ENCODE peak calls at places on chromosome 6, in four cellular contexts. S is Calu3, X is hypothalamus, Q is iPS-NIHi11. P is an unnamed sample.

GRCh38 chr6:70847091-70847490 is 109.8 kb downstream of the B3GAT2 start:
- DNase-seq in S (no peak), X (no peak), Q (no peak), P (no peak)

GRCh38 chr6:2630362-2630761 is 120.4 kb downstream of the MYLK4 start:
- DNase-seq in X (no peak), Q (no peak), S (peak), P (peak)

GRCh38 chr6:26296857-26297648 is 67.9 kb upstream of the BTN3A2 start:
- DNase-seq in S (no peak), X (no peak), Q (no peak), P (peak)

GRCh38 chr6:142763205-142763604 is 181.8 kb downstream of the HIVEP2 start:
- DNase-seq in X (no peak), S (no peak), Q (no peak), P (no peak)

GRCh38 chr6:3518356-3518841 is 61.5 kb upstream of the SLC22A23 start:
- DNase-seq in X (no peak), S (peak), Q (no peak), P (peak)

GRCh38 chr6:157045831-157046454 is 268.8 kb downstream of the ARID1B start:
- DNase-seq in Q (peak), S (peak), X (no peak), P (peak)

GRCh38 chr6:44681782-44682181 is 294.3 kb downstream of the CDC5L start:
- DNase-seq in X (no peak), Q (no peak), S (peak), P (no peak)

GRCh38 chr6:151808331-151809241 is 1.1 kb downstream of the ESR1 start:
- DNase-seq in S (peak), Q (peak), X (no peak), P (no peak)

GRCh38 chr6:156562636-156563035 is 214.5 kb upstream of the ARID1B start:
- DNase-seq in S (no peak), Q (no peak), X (no peak), P (no peak)

GRCh38 chr6:165854061-165854862 is 191.2 kb upstream of the PDE10A start:
- DNase-seq in S (no peak), Q (peak), X (no peak), P (no peak)

GRCh38 chr6:157017861-157018260 is 240.7 kb downstream of the ARID1B start:
- DNase-seq in X (no peak), S (no peak), Q (no peak), P (peak)

GRCh38 chr6:144931172-144932035 is 646.3 kb downstream of the UTRN start:
- DNase-seq in S (peak), X (no peak), Q (peak), P (peak)

GRCh38 chr6:13807691-13808090 is 6.7 kb downstream of the MCUR1 start:
- DNase-seq in Q (no peak), S (no peak), X (no peak), P (no peak)

GRCh38 chr6:45881705-45882435 is 133.8 kb downstream of the CLIC5 start:
- DNase-seq in X (no peak), Q (no peak), S (no peak), P (no peak)

GRCh38 chr6:57247603-57248002 is 25.5 kb upstream of the RAB23 start:
- DNase-seq in X (no peak), Q (no peak), S (no peak), P (no peak)

GRCh38 chr6:13044390-13044789 is 283.9 kb downstream of the TBC1D7 start:
- DNase-seq in Q (peak), X (no peak), S (peak), P (peak)

GRCh38 chr6:117555882-117556498 is 46.3 kb downstream of the GOPC start:
- DNase-seq in S (peak), X (no peak), Q (peak), P (peak)

GRCh38 chr6:134295953-134296553 is 21.9 kb downstream of the SGK1 start:
- DNase-seq in Q (peak), S (peak), X (no peak), P (peak)

GRCh38 chr6:71410681-71411080 is 122.1 kb downstream of the OGFRL1 start:
- DNase-seq in X (no peak), S (no peak), Q (no peak), P (no peak)

GRCh38 chr6:91664327-91664959 is 1077.6 kb upstream of the MAP3K7 start:
- DNase-seq in S (no peak), Q (no peak), X (no peak), P (no peak)

GRCh38 chr6:50819527-50819905 is 845 bp downstream of the TFAP2B start:
- DNase-seq in S (peak), X (no peak), Q (peak), P (no peak)

GRCh38 chr6:115932481-115932880 is 128.2 kb downstream of the FRK start:
- DNase-seq in S (no peak), X (no peak), Q (peak), P (peak)

GRCh38 chr6:46014511-46015118 is 1.0 kb downstream of the CLIC5 start:
- DNase-seq in S (peak), X (no peak), Q (peak), P (no peak)

GRCh38 chr6:78436335-78436734 is 431.0 kb upstream of the IRAK1BP1 start:
- DNase-seq in Q (peak), S (peak), X (no peak), P (peak)

GRCh38 chr6:31572041-31572911 is at the start of gene LTA:
- DNase-seq in X (no peak), S (no peak), Q (no peak), P (no peak)

GRCh38 chr6:53615633-53616449 is 49.7 kb downstream of the KLHL31 start:
- DNase-seq in S (peak), X (no peak), Q (no peak), P (peak)

GRCh38 chr6:152164957-152165356 is 357.5 kb downstream of the ESR1 start:
- DNase-seq in S (no peak), Q (no peak), X (no peak), P (no peak)

GRCh38 chr6:82017316-82017715 is 230.2 kb downstream of the IBTK start:
- DNase-seq in Q (peak), S (no peak), X (no peak), P (peak)

GRCh38 chr6:26472549-26473245 is 14.9 kb downstream of the BTN2A1 start:
- DNase-seq in X (no peak), S (no peak), Q (no peak), P (no peak)

P was measured in MCF 10A.